ENCODE peak calls at places on chromosomes 11 and 22, in ten cellular contexts. J, U, G, V, B, N, I, P, M and A are unnamed samples.

GRCh38 chr22:27581688-27582087 is 219.9 kb downstream of the MN1 start:
- DNase-seq in J (peak; percentile 93), U (no peak), G (no peak), V (no peak), B (peak; percentile 84), N (no peak), I (no peak), P (no peak), M (no peak), A (no peak)

GRCh38 chr11:81494431-81494830 is 1239.2 kb downstream of the FAM181B start:
- DNase-seq in J (no peak), U (no peak), G (no peak), V (no peak), B (no peak), N (no peak), I (no peak), P (no peak), M (no peak), A (no peak)

GRCh38 chr11:21511835-21512440 is 680.9 kb upstream of the ANO5 start:
- DNase-seq in J (peak; percentile 32), U (peak; percentile 77), G (peak; percentile 2), V (no peak), B (peak; percentile 45), N (no peak), I (peak; percentile 49), P (no peak), M (peak; percentile 65), A (peak; percentile 67)

GRCh38 chr11:115670538-115671200 is 166.5 kb upstream of the CADM1 start:
- DNase-seq in J (no peak), U (no peak), G (no peak), V (no peak), B (no peak), N (no peak), I (no peak), P (no peak), M (no peak), A (no peak)

GRCh38 chr11:72720806-72721205 is 31.4 kb downstream of the ARAP1 start:
- DNase-seq in J (peak; percentile 40), U (no peak), G (no peak), V (no peak), B (no peak), N (no peak), I (no peak), P (no peak), M (no peak), A (no peak)

GRCh38 chr11:134276396-134277175 is 407 bp downstream of the GLB1L3 start:
- DNase-seq in J (no peak), U (no peak), G (no peak), V (no peak), B (no peak), N (no peak), I (no peak), P (no peak), M (peak; percentile 65), A (no peak)

GRCh38 chr11:46554205-46555162 is 39.3 kb downstream of the AMBRA1 start:
- DNase-seq in J (no peak), U (peak; percentile 84), G (peak; percentile 71), V (peak; percentile 57), B (no peak), N (no peak), I (no peak), P (no peak), M (no peak), A (no peak)

GRCh38 chr11:8756201-8756600 is 73.6 kb downstream of the RPL27A start:
- DNase-seq in J (no peak), U (no peak), G (no peak), V (no peak), B (no peak), N (no peak), I (no peak), P (no peak), M (no peak), A (no peak)

GRCh38 chr11:57402188-57403066 is 12.0 kb upstream of the PRG2 start:
- DNase-seq in J (no peak), U (peak; percentile 56), G (peak; percentile 17), V (no peak), B (no peak), N (no peak), I (no peak), P (no peak), M (no peak), A (no peak)

GRCh38 chr22:24115247-24116207 is 65.8 kb upstream of the SUSD2 start:
- DNase-seq in J (no peak), U (no peak), G (no peak), V (no peak), B (no peak), N (no peak), I (no peak), P (no peak), M (no peak), A (no peak)

GRCh38 chr11:59102259-59102765 is 4.7 kb upstream of the FAM111B start:
- DNase-seq in J (peak; percentile 41), U (peak; percentile 78), G (no peak), V (no peak), B (peak; percentile 50), N (no peak), I (peak; percentile 64), P (no peak), M (peak; percentile 80), A (no peak)

GRCh38 chr11:88544656-88545280 is 207.2 kb upstream of the CTSC start:
- DNase-seq in J (no peak), U (no peak), G (no peak), V (no peak), B (no peak), N (no peak), I (no peak), P (no peak), M (no peak), A (no peak)

GRCh38 chr11:129620705-129621104 is 194.9 kb upstream of the TMEM45B start:
- DNase-seq in J (no peak), U (no peak), G (no peak), V (no peak), B (no peak), N (no peak), I (no peak), P (no peak), M (no peak), A (no peak)

GRCh38 chr11:43691806-43692205 is 11.3 kb downstream of the HSD17B12 start:
- DNase-seq in J (no peak), U (no peak), G (no peak), V (no peak), B (no peak), N (no peak), I (no peak), P (no peak), M (no peak), A (no peak)

GRCh38 chr11:113261709-113262475 is 52.5 kb upstream of the TTC12 start:
- DNase-seq in J (no peak), U (no peak), G (no peak), V (no peak), B (no peak), N (no peak), I (no peak), P (no peak), M (no peak), A (no peak)

GRCh38 chr11:134725939-134726639 is 314.0 kb upstream of the B3GAT1 start:
- DNase-seq in J (no peak), U (peak; percentile 19), G (no peak), V (no peak), B (no peak), N (no peak), I (no peak), P (no peak), M (no peak), A (no peak)

GRCh38 chr11:93089474-93090102 is 108.2 kb downstream of the SLC36A4 start:
- DNase-seq in J (peak; percentile 24), U (peak; percentile 43), G (no peak), V (no peak), B (peak; percentile 24), N (no peak), I (no peak), P (no peak), M (no peak), A (no peak)

GRCh38 chr22:24086310-24086709 is 75.2 kb downstream of the CABIN1 start:
- DNase-seq in J (no peak), U (no peak), G (no peak), V (no peak), B (no peak), N (no peak), I (no peak), P (no peak), M (peak; percentile 40), A (no peak)